ENCODE peak calls at places on chromosomes 2 and 18, in four cellular contexts. One of them, this sample, is unnamed.

GRCh38 chr2:101792208-101792607 is 94.7 kb downstream of the MAP4K4 start:
- DNase-seq in ovary: no peak
- DNase-seq in dorsolateral prefrontal cortex: no peak
- DNase-seq in fibroblast of lung: no peak
- DNase-seq in this sample: no peak

GRCh38 chr2:55986700-55987440 is 63.3 kb upstream of the EFEMP1 start:
- DNase-seq in ovary: no peak
- DNase-seq in dorsolateral prefrontal cortex: no peak
- DNase-seq in fibroblast of lung: peak
- DNase-seq in this sample: no peak

GRCh38 chr2:49028101-49028500 is 126.2 kb downstream of the FSHR start:
- DNase-seq in ovary: no peak
- DNase-seq in dorsolateral prefrontal cortex: no peak
- DNase-seq in fibroblast of lung: no peak
- DNase-seq in this sample: no peak

GRCh38 chr2:212892193-212892592 is 259.2 kb downstream of the IKZF2 start:
- DNase-seq in ovary: no peak
- DNase-seq in dorsolateral prefrontal cortex: no peak
- DNase-seq in fibroblast of lung: peak
- DNase-seq in this sample: peak

GRCh38 chr2:65452150-65452895 is 19.9 kb upstream of the SPRED2 start:
- DNase-seq in ovary: no peak
- DNase-seq in dorsolateral prefrontal cortex: no peak
- DNase-seq in fibroblast of lung: no peak
- DNase-seq in this sample: no peak

GRCh38 chr2:231425811-231426703 is 30.5 kb downstream of the B3GNT7 start:
- DNase-seq in ovary: no peak
- DNase-seq in dorsolateral prefrontal cortex: no peak
- DNase-seq in fibroblast of lung: no peak
- DNase-seq in this sample: peak

GRCh38 chr2:239278941-239279365 is 121.9 kb downstream of the HDAC4 start:
- DNase-seq in ovary: no peak
- DNase-seq in dorsolateral prefrontal cortex: peak
- DNase-seq in fibroblast of lung: peak
- DNase-seq in this sample: no peak

GRCh38 chr2:149490296-149490695 is 97.3 kb downstream of the MMADHC start:
- DNase-seq in ovary: no peak
- DNase-seq in dorsolateral prefrontal cortex: no peak
- DNase-seq in fibroblast of lung: peak
- DNase-seq in this sample: no peak

GRCh38 chr2:164920430-164920829 is 34.9 kb downstream of the SLC38A11 start:
- DNase-seq in ovary: no peak
- DNase-seq in dorsolateral prefrontal cortex: no peak
- DNase-seq in fibroblast of lung: peak
- DNase-seq in this sample: no peak

GRCh38 chr2:235008584-235009044 is 56.8 kb downstream of the SH3BP4 start:
- DNase-seq in ovary: no peak
- DNase-seq in dorsolateral prefrontal cortex: no peak
- DNase-seq in fibroblast of lung: no peak
- DNase-seq in this sample: no peak

GRCh38 chr2:54424555-54425163 is 31.5 kb upstream of the SPTBN1 start:
- DNase-seq in ovary: no peak
- DNase-seq in dorsolateral prefrontal cortex: no peak
- DNase-seq in fibroblast of lung: no peak
- DNase-seq in this sample: no peak

GRCh38 chr2:10039658-10040410 is 3.5 kb upstream of the KLF11 start:
- DNase-seq in ovary: no peak
- DNase-seq in dorsolateral prefrontal cortex: peak
- DNase-seq in fibroblast of lung: peak
- DNase-seq in this sample: no peak

GRCh38 chr2:96330407-96330806 is 5.2 kb upstream of the NCAPH start:
- DNase-seq in ovary: no peak
- DNase-seq in dorsolateral prefrontal cortex: no peak
- DNase-seq in fibroblast of lung: peak
- DNase-seq in this sample: no peak

GRCh38 chr18:57446322-57446721 is 11.1 kb downstream of the ONECUT2 start:
- DNase-seq in ovary: no peak
- DNase-seq in dorsolateral prefrontal cortex: no peak
- DNase-seq in fibroblast of lung: no peak
- DNase-seq in this sample: peak

GRCh38 chr2:121898483-121898882 is 143.0 kb downstream of the TSN start:
- DNase-seq in ovary: no peak
- DNase-seq in dorsolateral prefrontal cortex: no peak
- DNase-seq in fibroblast of lung: peak
- DNase-seq in this sample: no peak

GRCh38 chr2:222214885-222215284 is 83.9 kb downstream of the PAX3 start:
- DNase-seq in ovary: no peak
- DNase-seq in dorsolateral prefrontal cortex: no peak
- DNase-seq in fibroblast of lung: no peak
- DNase-seq in this sample: no peak

GRCh38 chr2:214533511-214533910 is 122.7 kb downstream of the VWC2L start:
- DNase-seq in ovary: no peak
- DNase-seq in dorsolateral prefrontal cortex: no peak
- DNase-seq in fibroblast of lung: peak
- DNase-seq in this sample: no peak

GRCh38 chr2:76323381-76323780 is 612.7 kb upstream of the GCFC2 start:
- DNase-seq in ovary: no peak
- DNase-seq in dorsolateral prefrontal cortex: no peak
- DNase-seq in fibroblast of lung: no peak
- DNase-seq in this sample: no peak

GRCh38 chr2:118431188-118431562 is 342.9 kb downstream of the INSIG2 start:
- DNase-seq in ovary: no peak
- DNase-seq in dorsolateral prefrontal cortex: no peak
- DNase-seq in fibroblast of lung: peak
- DNase-seq in this sample: no peak

GRCh38 chr2:99389371-99389770 is 52.2 kb downstream of the EIF5B start:
- DNase-seq in ovary: no peak
- DNase-seq in dorsolateral prefrontal cortex: no peak
- DNase-seq in fibroblast of lung: peak
- DNase-seq in this sample: no peak

GRCh38 chr2:18498531-18498930 is 61.9 kb downstream of the RDH14 start:
- DNase-seq in ovary: no peak
- DNase-seq in dorsolateral prefrontal cortex: no peak
- DNase-seq in fibroblast of lung: no peak
- DNase-seq in this sample: no peak

GRCh38 chr2:1047485-1047884 is 96.8 kb downstream of the SNTG2 start:
- DNase-seq in ovary: no peak
- DNase-seq in dorsolateral prefrontal cortex: no peak
- DNase-seq in fibroblast of lung: peak
- DNase-seq in this sample: no peak

GRCh38 chr2:15748736-15749323 is 157.2 kb downstream of the DDX1 start:
- DNase-seq in ovary: no peak
- DNase-seq in dorsolateral prefrontal cortex: no peak
- DNase-seq in fibroblast of lung: no peak
- DNase-seq in this sample: peak

GRCh38 chr18:62165583-62165982 is 21.3 kb downstream of the PIGN start:
- DNase-seq in ovary: no peak
- DNase-seq in dorsolateral prefrontal cortex: no peak
- DNase-seq in fibroblast of lung: peak
- DNase-seq in this sample: no peak

GRCh38 chr18:67926929-67927864 is 410.7 kb upstream of the DSEL start:
- DNase-seq in ovary: no peak
- DNase-seq in dorsolateral prefrontal cortex: no peak
- DNase-seq in fibroblast of lung: peak
- DNase-seq in this sample: no peak

GRCh38 chr18:59911600-59911999 is 11.8 kb downstream of the PMAIP1 start:
- DNase-seq in ovary: no peak
- DNase-seq in dorsolateral prefrontal cortex: no peak
- DNase-seq in fibroblast of lung: no peak
- DNase-seq in this sample: no peak

GRCh38 chr2:62014102-62014501 is 108.6 kb downstream of the COMMD1 start:
- DNase-seq in ovary: peak
- DNase-seq in dorsolateral prefrontal cortex: peak
- DNase-seq in fibroblast of lung: peak
- DNase-seq in this sample: no peak

GRCh38 chr2:12501469-12502147 is 215.1 kb upstream of the TRIB2 start:
- DNase-seq in ovary: no peak
- DNase-seq in dorsolateral prefrontal cortex: no peak
- DNase-seq in fibroblast of lung: no peak
- DNase-seq in this sample: no peak

GRCh38 chr2:132606649-132607048 is 63.4 kb downstream of the LYPD1 start:
- DNase-seq in ovary: no peak
- DNase-seq in dorsolateral prefrontal cortex: no peak
- DNase-seq in fibroblast of lung: no peak
- DNase-seq in this sample: peak

GRCh38 chr18:80197490-80197889 is 49.8 kb downstream of the PARD6G start:
- DNase-seq in ovary: no peak
- DNase-seq in dorsolateral prefrontal cortex: no peak
- DNase-seq in fibroblast of lung: no peak
- DNase-seq in this sample: peak
- H3K27ac ChIP-seq in ovary: no peak
- H3K27ac ChIP-seq in dorsolateral prefrontal cortex: no peak
- H3K27ac ChIP-seq in fibroblast of lung: no peak
- H3K27ac ChIP-seq in this sample: peak

GRCh38 chr2:30488012-30488659 is 41.1 kb downstream of the LCLAT1 start:
- DNase-seq in ovary: no peak
- DNase-seq in dorsolateral prefrontal cortex: no peak
- DNase-seq in fibroblast of lung: no peak
- DNase-seq in this sample: no peak

GRCh38 chr2:30491225-30491624 is 44.2 kb downstream of the LCLAT1 start:
- DNase-seq in ovary: no peak
- DNase-seq in dorsolateral prefrontal cortex: no peak
- DNase-seq in fibroblast of lung: no peak
- DNase-seq in this sample: no peak

GRCh38 chr2:30492185-30492584 is 45.1 kb downstream of the LCLAT1 start:
- DNase-seq in ovary: no peak
- DNase-seq in dorsolateral prefrontal cortex: no peak
- DNase-seq in fibroblast of lung: no peak
- DNase-seq in this sample: no peak

GRCh38 chr2:30487603-30488002 is 40.6 kb downstream of the LCLAT1 start:
- DNase-seq in ovary: no peak
- DNase-seq in dorsolateral prefrontal cortex: no peak
- DNase-seq in fibroblast of lung: no peak
- DNase-seq in this sample: no peak

GRCh38 chr2:30492619-30493018 is 45.6 kb downstream of the LCLAT1 start:
- DNase-seq in ovary: no peak
- DNase-seq in dorsolateral prefrontal cortex: no peak
- DNase-seq in fibroblast of lung: no peak
- DNase-seq in this sample: no peak
- H3K27ac ChIP-seq in ovary: no peak
- H3K27ac ChIP-seq in dorsolateral prefrontal cortex: no peak
- H3K27ac ChIP-seq in fibroblast of lung: no peak
- H3K27ac ChIP-seq in this sample: no peak

GRCh38 chr2:174333502-174334277 is 1.1 kb upstream of the SP9 start:
- DNase-seq in ovary: no peak
- DNase-seq in dorsolateral prefrontal cortex: no peak
- DNase-seq in fibroblast of lung: no peak
- DNase-seq in this sample: peak

GRCh38 chr2:174335605-174336402 is 1.1 kb downstream of the SP9 start:
- DNase-seq in ovary: no peak
- DNase-seq in dorsolateral prefrontal cortex: no peak
- DNase-seq in fibroblast of lung: peak
- DNase-seq in this sample: peak

GRCh38 chr2:174334278-174334715 is 457 bp upstream of the SP9 start:
- DNase-seq in ovary: no peak
- DNase-seq in dorsolateral prefrontal cortex: no peak
- DNase-seq in fibroblast of lung: no peak
- DNase-seq in this sample: peak

GRCh38 chr2:174336403-174337336 is 1.9 kb downstream of the SP9 start:
- DNase-seq in ovary: no peak
- DNase-seq in dorsolateral prefrontal cortex: no peak
- DNase-seq in fibroblast of lung: no peak
- DNase-seq in this sample: peak

DNA sequence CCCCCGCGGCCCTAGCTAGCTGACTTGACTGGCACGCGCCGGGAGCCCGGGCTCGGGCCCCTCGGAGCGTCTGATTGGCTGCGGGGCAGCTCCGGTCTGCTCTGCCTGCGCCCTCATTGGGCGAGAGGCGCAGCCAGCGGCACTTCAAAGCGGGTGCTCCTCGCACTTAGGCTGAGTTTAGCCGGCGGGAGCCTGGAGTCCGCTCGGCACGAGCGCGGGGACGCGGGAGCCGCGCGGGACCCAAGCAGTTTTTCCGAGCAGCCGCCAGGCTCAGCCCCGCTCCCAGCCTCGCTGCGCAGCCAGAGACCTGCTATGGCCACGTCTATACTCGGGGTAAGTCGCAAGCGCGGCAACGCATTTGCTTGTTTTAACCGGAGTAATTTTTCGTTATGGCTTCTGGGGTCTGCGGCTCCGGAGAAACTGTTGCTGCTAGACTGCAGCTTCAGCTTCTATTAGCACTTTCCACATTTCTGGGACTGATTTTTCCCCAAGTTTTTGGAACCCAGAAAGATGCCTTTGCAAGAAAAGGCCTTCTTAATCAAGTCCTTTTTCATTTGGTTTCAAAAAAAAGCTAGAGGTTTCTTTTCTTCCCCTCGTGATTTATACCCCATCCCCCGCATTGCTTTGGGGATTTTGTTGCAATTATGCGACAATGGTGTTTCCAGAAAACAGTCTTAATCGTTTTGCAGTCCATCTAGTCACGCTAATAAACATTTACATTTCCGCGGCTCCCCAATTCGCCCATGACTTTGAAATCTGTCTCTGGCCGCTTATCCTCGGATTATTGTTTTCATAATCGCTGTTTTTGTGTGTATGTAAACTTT is at the start of gene SP9:
- DNase-seq in ovary: no peak
- DNase-seq in dorsolateral prefrontal cortex: no peak
- DNase-seq in fibroblast of lung: peak
- DNase-seq in this sample: peak
- H3K27ac ChIP-seq in ovary: no peak
- H3K27ac ChIP-seq in dorsolateral prefrontal cortex: no peak
- H3K27ac ChIP-seq in fibroblast of lung: no peak
- H3K27ac ChIP-seq in this sample: no peak

DNA sequence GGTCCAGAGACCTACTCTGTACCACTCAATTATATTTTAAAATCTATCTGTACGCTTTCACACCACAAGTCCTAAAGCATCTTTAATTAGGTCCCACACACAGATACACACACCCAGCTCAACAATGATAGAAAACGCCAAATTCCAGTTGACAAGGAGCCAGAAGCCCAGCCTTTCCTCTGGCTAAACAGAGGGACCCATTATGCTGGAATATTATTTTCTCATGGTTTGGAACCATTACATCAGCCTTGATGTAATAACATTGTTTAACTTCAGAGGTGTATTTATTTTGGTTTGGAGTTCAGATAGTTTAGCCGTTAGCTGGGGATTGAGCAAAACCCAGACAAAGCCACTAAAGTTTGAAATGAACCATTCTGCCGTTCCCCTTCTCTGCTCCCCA is 14.0 kb upstream of the INHBB start:
- DNase-seq in ovary: no peak
- DNase-seq in dorsolateral prefrontal cortex: no peak
- DNase-seq in fibroblast of lung: no peak
- DNase-seq in this sample: no peak
- H3K27ac ChIP-seq in ovary: no peak
- H3K27ac ChIP-seq in dorsolateral prefrontal cortex: no peak
- H3K27ac ChIP-seq in fibroblast of lung: no peak
- H3K27ac ChIP-seq in this sample: no peak

GRCh38 chr2:26274058-26274613 is 29.4 kb downstream of the HADHB start:
- DNase-seq in ovary: peak
- DNase-seq in dorsolateral prefrontal cortex: no peak
- DNase-seq in fibroblast of lung: peak
- DNase-seq in this sample: no peak
- H3K27ac ChIP-seq in ovary: peak
- H3K27ac ChIP-seq in dorsolateral prefrontal cortex: peak
- H3K27ac ChIP-seq in fibroblast of lung: peak
- H3K27ac ChIP-seq in this sample: no peak